ENCODE peak calls at places on chromosome 19, in four cellular contexts. O, H, R and V are unnamed samples.
A peak's percentile ranks its signal among the peaks of the same experiment; 100 is the strongest.

GRCh38 chr19:17777840-17778620 is 16.9 kb upstream of the B3GNT3 start:
- DNase-seq in O (no peak), R (peak; percentile 93), H (peak; percentile 40), V (peak; percentile 96)

GRCh38 chr19:17309962-17310461 is 649 bp downstream of the DDA1 start:
- DNase-seq in O (no peak), R (no peak), H (no peak), V (no peak)

GRCh38 chr19:3644351-3645066 is 17.9 kb upstream of the CACTIN start:
- DNase-seq in R (no peak), O (no peak), H (no peak), V (no peak)

GRCh38 chr19:17829855-17830566 is 8.7 kb upstream of the INSL3 start:
- DNase-seq in O (no peak), H (no peak), R (peak; percentile 88), V (peak; percentile 92)

GRCh38 chr19:30780456-30780855 is 408.3 kb downstream of the ZNF536 start:
- DNase-seq in O (no peak), R (no peak), H (no peak), V (no peak)

GRCh38 chr19:18408053-18408476 is 10.6 kb upstream of the LRRC25 start:
- DNase-seq in O (peak; percentile 87), R (peak; percentile 63), H (no peak), V (peak; percentile 74)

GRCh38 chr19:39082745-39083598 is 1.2 kb upstream of the ACP7 start:
- DNase-seq in H (no peak), O (no peak), R (no peak), V (no peak)

GRCh38 chr19:38670921-38671398 is 23.5 kb downstream of the ACTN4 start:
- DNase-seq in R (no peak), H (peak; percentile 83), O (no peak), V (no peak)

GRCh38 chr19:6427131-6427530 is 2.5 kb upstream of the KHSRP start:
- DNase-seq in O (no peak), H (no peak), R (no peak), V (no peak)

GRCh38 chr19:6424939-6425731 is 524 bp upstream of the KHSRP start:
- DNase-seq in H (peak; percentile 100), R (peak; percentile 90), O (peak; percentile 100), V (peak; percentile 99)

GRCh38 chr19:6425732-6426686 is 1.4 kb upstream of the KHSRP start:
- DNase-seq in O (no peak), R (no peak), H (peak; percentile 60), V (no peak)

GRCh38 chr19:6423499-6424189 is 967 bp downstream of the KHSRP start:
- DNase-seq in O (no peak), R (peak; percentile 43), H (peak; percentile 49), V (peak; percentile 59)

DNA sequence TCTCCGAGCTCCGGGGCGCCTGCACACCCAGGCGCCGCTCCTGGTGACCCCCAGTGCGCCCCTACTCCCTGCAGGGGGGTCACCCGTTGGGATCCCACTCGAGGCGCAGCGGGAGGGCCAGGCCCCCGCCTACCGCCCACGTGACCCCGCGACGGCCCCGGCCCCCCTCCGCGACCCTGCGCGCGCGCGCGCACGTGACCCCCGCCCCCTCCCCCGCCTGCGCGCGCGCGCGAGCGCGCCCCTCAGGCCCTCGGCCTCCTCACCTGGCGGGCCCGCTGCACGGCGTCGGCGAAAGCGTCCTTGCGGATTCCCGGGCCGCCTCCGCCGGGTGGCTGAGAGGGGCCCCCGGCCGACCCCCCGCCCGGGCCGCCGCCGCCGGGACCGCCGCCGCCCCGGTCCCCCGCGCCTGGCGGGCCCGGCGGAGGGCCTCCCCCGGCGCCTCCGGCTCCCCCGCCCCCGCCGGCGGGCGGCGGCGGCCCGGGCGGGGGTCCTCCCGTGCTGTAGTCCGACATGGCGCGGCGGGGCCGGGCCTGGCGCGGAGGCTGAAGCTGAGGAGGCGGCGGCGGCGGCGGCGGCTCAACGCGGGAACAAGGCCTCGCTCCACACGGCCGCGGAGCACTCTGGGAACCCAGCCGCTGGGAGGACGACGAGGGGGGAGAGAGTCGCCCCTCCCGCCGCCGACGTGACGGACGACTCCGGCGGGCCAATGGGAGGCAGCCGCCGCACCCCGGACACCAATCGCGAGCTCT is at the start of gene KHSRP:
- DNase-seq in O (no peak), H (no peak), R (peak; percentile 91), V (no peak)
- TF ChIP-seq ESRRA in O (no peak), H (no peak), R (no peak), V (no peak)

DNA sequence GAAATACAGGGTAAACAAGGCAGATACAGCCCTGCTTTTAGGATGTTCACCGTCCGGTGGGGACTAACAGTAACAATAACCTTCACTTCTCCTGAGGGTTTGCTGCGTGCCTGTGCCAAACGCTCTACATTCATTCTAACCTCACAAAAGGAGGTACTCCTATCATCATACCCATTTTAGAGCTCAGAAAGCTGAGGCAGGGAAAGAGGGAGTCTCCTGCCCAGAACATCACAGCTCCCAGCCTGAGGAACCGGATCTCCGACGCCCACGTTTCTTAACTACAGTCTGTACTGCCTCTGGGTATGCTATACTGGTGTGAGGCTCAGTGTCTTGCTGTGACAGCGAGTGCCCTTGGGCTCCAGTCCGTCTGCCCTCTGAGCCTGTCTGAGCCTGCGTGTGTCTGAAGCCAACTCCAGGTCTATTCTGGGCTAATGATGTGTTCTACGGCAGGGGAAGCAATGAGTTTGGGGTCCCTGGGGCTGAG is 5.1 kb downstream of the LIPE start:
- DNase-seq in O (no peak), H (no peak), R (no peak), V (no peak)
- TF ChIP-seq ATF3 in O (no peak), H (no peak), R (no peak), V (no peak)

GRCh38 chr19:2527171-2527570 is 51.2 kb downstream of the GADD45B start:
- DNase-seq in H (no peak), R (no peak), O (no peak), V (no peak)

GRCh38 chr19:2528543-2529173 is 52.7 kb downstream of the GADD45B start:
- DNase-seq in H (no peak), R (no peak), O (no peak), V (no peak)

GRCh38 chr19:2532252-2533071 is 56.5 kb downstream of the GADD45B start:
- DNase-seq in R (no peak), H (no peak), O (no peak), V (no peak)

GRCh38 chr19:2527716-2528115 is 51.8 kb downstream of the GADD45B start:
- DNase-seq in R (no peak), H (no peak), O (no peak), V (no peak)

GRCh38 chr19:2529473-2529918 is 53.6 kb downstream of the GADD45B start:
- DNase-seq in R (no peak), O (no peak), H (peak; percentile 90), V (no peak)
- TF ChIP-seq NR2C2 in R (peak; percentile 93), O (no peak), H (peak; percentile 75), V (no peak)

DNA sequence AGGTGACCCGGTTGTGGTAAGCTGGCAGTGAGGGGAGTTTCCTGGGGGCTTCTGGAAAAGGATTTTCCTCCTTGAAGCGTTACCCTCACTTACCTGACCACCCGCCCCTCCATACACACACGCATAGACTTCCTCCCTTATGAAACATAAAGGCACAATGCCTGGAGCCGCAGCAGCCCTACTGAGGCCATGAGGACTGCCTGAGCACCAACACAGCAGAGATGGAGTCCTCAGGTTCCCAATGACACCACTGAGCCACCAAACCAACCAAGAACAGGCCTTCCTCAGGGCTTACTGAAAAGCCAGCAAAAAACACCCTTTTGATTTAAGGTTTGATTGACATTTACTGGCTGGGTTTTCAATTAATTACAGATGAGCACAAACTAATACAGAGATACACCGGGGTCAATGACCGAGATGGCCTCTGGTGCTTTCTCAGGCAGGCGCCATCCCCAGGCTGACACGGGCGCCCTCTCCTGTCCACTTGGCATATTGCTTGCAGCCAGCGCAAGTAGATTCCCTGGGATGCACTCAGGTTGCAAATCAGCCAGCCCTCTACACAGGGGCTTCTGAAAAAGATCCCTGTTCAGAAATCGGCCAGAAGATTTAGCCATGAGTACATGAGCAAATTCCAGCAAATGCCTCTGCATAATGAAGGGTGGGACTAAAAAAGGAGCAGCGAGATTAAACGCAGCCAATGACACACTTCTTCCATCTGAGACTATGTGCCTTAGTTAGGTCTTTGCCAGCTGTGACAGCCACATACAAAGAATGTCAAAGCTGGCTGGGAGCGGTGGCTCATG is 14.8 kb downstream of the OPA3 start:
- DNase-seq in R (peak; percentile 66), O (no peak), H (peak; percentile 45), V (peak; percentile 89)
- TF ChIP-seq ESRRA in R (no peak), O (no peak), H (no peak), V (no peak)

GRCh38 chr19:10817291-10818038 is 18.5 kb downstream of the TMED1 start:
- DNase-seq in R (no peak), O (no peak), H (no peak), V (no peak)
- TF ChIP-seq ATF3 in R (no peak), O (no peak), H (no peak), V (no peak)

GRCh38 chr19:32874605-32875004 is 5.0 kb upstream of the SLC7A9 start:
- DNase-seq in H (no peak), R (no peak), O (no peak), V (no peak)
- TF ChIP-seq NR2C2 in H (no peak), R (no peak), O (no peak), V (no peak)

GRCh38 chr19:40412866-40413265 is 312 bp downstream of the PRX start:
- DNase-seq in R (no peak), O (no peak), H (no peak), V (no peak)
- TF ChIP-seq ESRRA in R (no peak), O (no peak), H (no peak), V (no peak)

DNA sequence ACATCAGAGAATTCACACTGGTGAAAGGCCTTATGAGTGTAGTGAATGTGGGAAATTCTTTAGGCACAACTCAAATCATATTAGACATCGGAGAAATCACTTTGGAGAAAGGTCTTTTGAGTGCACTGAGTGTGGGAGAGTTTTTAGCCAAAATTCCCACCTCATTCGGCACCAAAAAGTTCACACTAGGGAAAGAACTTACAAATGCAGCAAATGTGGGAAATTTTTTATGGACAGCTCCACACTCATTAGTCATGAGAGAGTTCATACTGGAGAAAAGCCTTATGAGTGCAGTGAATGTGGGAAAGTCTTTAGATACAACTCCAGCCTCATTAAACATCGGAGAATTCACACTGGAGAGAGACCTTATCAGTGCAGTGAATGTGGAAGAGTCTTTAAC is 10.1 kb downstream of the ZNF17 start:
- DNase-seq in O (no peak), H (no peak), R (no peak), V (no peak)
- TF ChIP-seq ATF3 in O (no peak), H (no peak), R (no peak), V (no peak)